ENCODE peak calls at places on chromosomes 6 and 20, in four cellular contexts. One of them, this sample, is unnamed.

GRCh38 chr6:46234700-46235099 is 63.9 kb upstream of the ENPP5 start:
- DNase-seq in endothelial cell: no peak
- DNase-seq in heart left ventricle: no peak
- DNase-seq in amygdala: no peak
- DNase-seq in this sample: no peak

GRCh38 chr6:100657678-100658330 is 193.1 kb upstream of the SIM1 start:
- DNase-seq in endothelial cell: no peak
- DNase-seq in heart left ventricle: no peak
- DNase-seq in amygdala: no peak
- DNase-seq in this sample: no peak

GRCh38 chr6:3523288-3523670 is 66.4 kb upstream of the SLC22A23 start:
- DNase-seq in endothelial cell: no peak
- DNase-seq in heart left ventricle: no peak
- DNase-seq in amygdala: no peak
- DNase-seq in this sample: no peak

GRCh38 chr6:153537422-153537821 is 406.3 kb upstream of the RGS17 start:
- DNase-seq in endothelial cell: no peak
- DNase-seq in heart left ventricle: no peak
- DNase-seq in amygdala: no peak
- DNase-seq in this sample: no peak

GRCh38 chr6:162074641-162075040 is 652.9 kb downstream of the PRKN start:
- DNase-seq in endothelial cell: no peak
- DNase-seq in heart left ventricle: no peak
- DNase-seq in amygdala: no peak
- DNase-seq in this sample: no peak

GRCh38 chr20:59149678-59150504 is 13.7 kb upstream of the ZNF831 start:
- DNase-seq in endothelial cell: peak; percentile 57
- DNase-seq in heart left ventricle: peak; percentile 35
- DNase-seq in amygdala: no peak
- DNase-seq in this sample: peak; percentile 13

GRCh38 chr6:122079906-122080305 is 319.5 kb upstream of the HSF2 start:
- DNase-seq in endothelial cell: no peak
- DNase-seq in heart left ventricle: no peak
- DNase-seq in amygdala: no peak
- DNase-seq in this sample: no peak

GRCh38 chr6:134722996-134723871 is 226.7 kb downstream of the ALDH8A1 start:
- DNase-seq in endothelial cell: no peak
- DNase-seq in heart left ventricle: no peak
- DNase-seq in amygdala: no peak
- DNase-seq in this sample: no peak

GRCh38 chr20:7996898-7997297 is 22.7 kb downstream of the TMX4 start:
- DNase-seq in endothelial cell: no peak
- DNase-seq in heart left ventricle: no peak
- DNase-seq in amygdala: no peak
- DNase-seq in this sample: no peak

GRCh38 chr6:40788661-40789111 is 201.5 kb upstream of the LRFN2 start:
- DNase-seq in endothelial cell: no peak
- DNase-seq in heart left ventricle: no peak
- DNase-seq in amygdala: no peak
- DNase-seq in this sample: no peak

GRCh38 chr6:146884728-146885127 is 286.0 kb downstream of the ADGB start:
- DNase-seq in endothelial cell: no peak
- DNase-seq in heart left ventricle: no peak
- DNase-seq in amygdala: no peak
- DNase-seq in this sample: no peak

GRCh38 chr6:28269492-28269891 is 2.5 kb downstream of the ZSCAN26 start:
- DNase-seq in endothelial cell: no peak
- DNase-seq in heart left ventricle: no peak
- DNase-seq in amygdala: no peak
- DNase-seq in this sample: no peak

GRCh38 chr20:36827541-36828279 is 48.2 kb upstream of the TLDC2 start:
- DNase-seq in endothelial cell: no peak
- DNase-seq in heart left ventricle: peak; percentile 84
- DNase-seq in amygdala: no peak
- DNase-seq in this sample: no peak

GRCh38 chr20:57476641-57477461 is 48.1 kb downstream of the CTCFL start:
- DNase-seq in endothelial cell: no peak
- DNase-seq in heart left ventricle: no peak
- DNase-seq in amygdala: no peak
- DNase-seq in this sample: no peak

GRCh38 chr6:106025655-106026054 is 60.5 kb upstream of the PRDM1 start:
- DNase-seq in endothelial cell: no peak
- DNase-seq in heart left ventricle: no peak
- DNase-seq in amygdala: no peak
- DNase-seq in this sample: no peak

GRCh38 chr20:38132910-38133501 is 32.1 kb downstream of the TGM2 start:
- DNase-seq in endothelial cell: no peak
- DNase-seq in heart left ventricle: no peak
- DNase-seq in amygdala: no peak
- DNase-seq in this sample: no peak

This sample was measured in body of pancreas.